ENCODE peak calls at places on chromosomes 4 and X, in four cellular contexts. E is A549, X is thyroid gland, P is right lobe of liver. Y is an unnamed sample.

GRCh38 chr4:125266901-125267601 is 47.7 kb upstream of the FAT4 start:
- DNase-seq in X (no peak), E (no peak), P (no peak), Y (no peak)

GRCh38 chr4:41362647-41363383 is 106.1 kb downstream of the UCHL1 start:
- DNase-seq in P (no peak), E (no peak), X (peak; percentile 18), Y (no peak)

GRCh38 chr4:10185518-10186227 is 69.1 kb upstream of the WDR1 start:
- DNase-seq in P (no peak), X (no peak), E (no peak), Y (no peak)

GRCh38 chr4:173489514-173489913 is 40.5 kb downstream of the HAND2 start:
- DNase-seq in E (no peak), X (no peak), P (no peak), Y (no peak)

GRCh38 chrX:110614596-110614995 is 181.0 kb downstream of the CHRDL1 start:
- DNase-seq in E (no peak), X (no peak), P (no peak), Y (no peak)

GRCh38 chrX:3680459-3680858 is 33.0 kb downstream of the PRKX start:
- DNase-seq in X (no peak), P (no peak), E (no peak), Y (no peak)

GRCh38 chr4:138181288-138181687 is 60.9 kb downstream of the SLC7A11 start:
- DNase-seq in P (no peak), E (no peak), X (no peak), Y (no peak)

GRCh38 chr4:157225096-157225495 is 4.6 kb downstream of the GRIA2 start:
- DNase-seq in P (no peak), E (no peak), X (no peak), Y (no peak)

GRCh38 chr4:182429896-182430295 is 186.7 kb downstream of the TENM3 start:
- DNase-seq in E (no peak), P (no peak), X (no peak), Y (no peak)
- TF ChIP-seq POLR2A in E (no peak), P (no peak), X (no peak), Y (no peak)

GRCh38 chr4:184402239-184402638 is 72.1 kb downstream of the IRF2 start:
- DNase-seq in E (no peak), P (no peak), X (no peak), Y (no peak)
- H3K27ac ChIP-seq in E (no peak overlapping the region), P (no peak overlapping the region), X (no peak overlapping the region), Y (no peak overlapping the region)

DNA sequence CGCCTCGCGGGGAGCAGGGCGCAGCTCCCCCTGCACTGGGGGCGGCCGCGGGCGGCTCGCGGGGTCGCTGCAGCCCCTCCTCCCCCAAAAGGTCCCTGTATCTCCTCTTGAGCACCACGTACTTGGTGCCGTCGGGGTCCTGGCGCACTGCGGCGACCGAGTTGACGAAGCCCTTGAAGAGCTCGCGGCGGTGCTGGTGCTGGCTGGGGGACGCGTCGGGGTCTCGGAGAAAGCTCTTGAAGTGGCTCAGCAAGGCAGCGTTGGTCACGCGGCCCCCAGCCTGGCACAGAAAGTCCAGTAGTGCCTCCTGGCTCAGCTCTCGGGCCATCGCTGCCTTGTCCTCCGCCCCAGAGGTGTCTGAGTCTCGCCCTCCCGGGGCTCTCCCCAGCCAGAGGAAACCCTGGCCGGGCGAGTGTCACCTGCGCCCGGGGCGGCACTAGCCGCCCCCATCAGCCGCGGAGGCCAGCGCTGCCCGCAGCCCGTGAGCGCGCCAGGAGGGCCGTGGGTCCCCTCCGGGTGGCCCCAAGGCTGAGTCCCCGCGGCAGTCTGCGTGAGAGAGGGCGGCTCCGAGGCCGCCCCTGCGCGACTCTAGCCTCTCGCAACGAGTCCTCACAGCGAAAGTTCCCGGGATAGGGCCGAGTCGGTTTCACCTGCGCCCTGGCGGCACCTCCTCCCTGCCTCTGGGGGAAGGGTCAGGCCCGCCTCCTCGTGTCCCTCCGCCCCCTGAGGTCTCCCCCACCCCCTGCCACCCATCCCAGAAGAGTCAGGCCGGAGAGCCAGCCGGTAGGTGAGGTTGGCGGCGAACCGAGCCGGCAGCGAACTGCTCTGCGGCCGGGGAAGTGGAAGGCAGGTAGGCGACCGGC is at the start of gene SOWAHB:
- DNase-seq in X (peak; percentile 94), E (peak; percentile 10), P (peak; percentile 96), Y (peak; percentile 91)
- TF ChIP-seq POLR2A in X (no peak), E (no peak), P (peak; percentile 92), Y (peak; percentile 92)

GRCh38 chr4:159271857-159272256 is 169.0 kb downstream of the RAPGEF2 start:
- DNase-seq in E (no peak), X (no peak), P (no peak), Y (no peak)

GRCh38 chr4:159273841-159274240 is 171.0 kb downstream of the RAPGEF2 start:
- DNase-seq in X (no peak), P (no peak), E (no peak), Y (no peak)

GRCh38 chr4:159273126-159273438 is 170.2 kb downstream of the RAPGEF2 start:
- DNase-seq in E (no peak), P (no peak), X (no peak), Y (no peak)

GRCh38 chr4:159269956-159270355 is 167.1 kb downstream of the RAPGEF2 start:
- DNase-seq in P (no peak), X (no peak), E (no peak), Y (no peak)

GRCh38 chr4:159272341-159273125 is 169.7 kb downstream of the RAPGEF2 start:
- DNase-seq in P (no peak), E (no peak), X (no peak), Y (no peak)
- H3K27ac ChIP-seq in P (no peak overlapping the region), E (no peak overlapping the region), X (no peak overlapping the region), Y (no peak overlapping the region)

GRCh38 chrX:65677954-65678469 is 10.6 kb downstream of the MSN start:
- DNase-seq in X (no peak), E (peak; percentile 28), P (no peak), Y (no peak)
- TF ChIP-seq POLR2A in X (no peak), E (no peak), P (no peak), Y (no peak)

GRCh38 chrX:46125139-46125538 is 420.1 kb downstream of the ZNF674 start:
- DNase-seq in P (no peak), X (no peak), E (no peak), Y (no peak)
- H3K27ac ChIP-seq in P (no peak overlapping the region), X (no peak overlapping the region), E (peak overlapping the region; percentile 25), Y (no peak overlapping the region)

GRCh38 chrX:41014776-41015175 is 70.5 kb upstream of the USP9X start:
- DNase-seq in P (no peak), X (no peak), E (no peak), Y (no peak)

GRCh38 chrX:41005445-41005992 is 79.7 kb upstream of the USP9X start:
- DNase-seq in E (no peak), X (no peak), P (no peak), Y (peak; percentile 7)

GRCh38 chrX:41009816-41010187 is 75.4 kb upstream of the USP9X start:
- DNase-seq in X (no peak), P (no peak), E (no peak), Y (no peak)

GRCh38 chrX:41010188-41010846 is 74.9 kb upstream of the USP9X start:
- DNase-seq in P (peak; percentile 75), E (peak; percentile 47), X (peak; percentile 65), Y (peak; percentile 90)
- TF ChIP-seq POLR2A in P (peak; percentile 80), E (peak; percentile 27), X (no peak), Y (peak; percentile 54)

GRCh38 chr4:22356996-22357596 is 158.8 kb downstream of the ADGRA3 start:
- DNase-seq in P (no peak), X (no peak), E (no peak), Y (no peak)

GRCh38 chr4:22363071-22363470 is 152.8 kb downstream of the ADGRA3 start:
- DNase-seq in P (no peak), X (no peak), E (no peak), Y (no peak)
- H3K27ac ChIP-seq in P (no peak overlapping the region), X (no peak overlapping the region), E (no peak overlapping the region), Y (no peak overlapping the region)

GRCh38 chr4:8158710-8159521 is at the start of gene ABLIM2:
- DNase-seq in X (peak; percentile 99), E (peak; percentile 45), P (peak; percentile 99), Y (peak; percentile 98)
- TF ChIP-seq POLR2A in X (no peak), E (peak; percentile 73), P (peak; percentile 75), Y (peak; percentile 81)